ENCODE peak calls at places on chromosome 3, in four cellular contexts. Y is GM10248; A is stimulated activated CD8-positive, alpha-beta memory T cell treated with anti-CD3 and anti-CD28 coated beads, Interleukin-4, amount 100 ng/mL, for 4 hours; I is activated CD8-positive, alpha-beta memory T cell treated with anti-CD3 and anti-CD28 coated beads for 24 hours. H is an unnamed sample.

GRCh38 chr3:9615003-9615628 is 34.2 kb upstream of the MTMR14 start:
- DNase-seq in I (no peak), A (no peak), Y (no peak), H (no peak)

GRCh38 chr3:179234244-179234643 is 16.7 kb downstream of the KCNMB3 start:
- DNase-seq in Y (no peak), I (no peak), A (no peak), H (no peak)

GRCh38 chr3:177191108-177191779 is 6.0 kb downstream of the TBL1XR1 start:
- DNase-seq in A (no peak), Y (no peak), I (no peak), H (no peak)

GRCh38 chr3:106338582-106339219 is 469.9 kb upstream of the CBLB start:
- DNase-seq in Y (no peak), I (no peak), A (no peak), H (no peak)

GRCh38 chr3:195875482-195876236 is 32.7 kb downstream of the TNK2 start:
- DNase-seq in Y (no peak), A (no peak), I (no peak), H (no peak)

GRCh38 chr3:184778426-184779332 is 33.3 kb upstream of the VPS8 start:
- DNase-seq in I (no peak), A (no peak), Y (no peak), H (no peak)

GRCh38 chr3:184338538-184338945 is 1.1 kb downstream of the FAM131A start:
- DNase-seq in I (no peak), A (no peak), Y (no peak), H (peak)

GRCh38 chr3:152396867-152397266 is 128.1 kb downstream of the MBNL1 start:
- DNase-seq in A (no peak), I (no peak), Y (no peak), H (no peak)

H was measured in cerebellar nuclear complex.